ENCODE peak calls at places on chromosomes 16 and 17, in four cellular contexts. L is GM23338, E is neural progenitor cell, H is SK-N-SH. O is an unnamed sample.

GRCh38 chr16:86862596-86862995 is 284.2 kb downstream of the FOXL1 start:
- DNase-seq in H (no peak), L (no peak), E (no peak), O (no peak)

GRCh38 chr16:71542377-71542776 is 16.2 kb downstream of the CHST4 start:
- DNase-seq in E (peak; percentile 84), H (peak; percentile 44), L (peak; percentile 92), O (peak; percentile 90)

GRCh38 chr17:40301315-40301714 is 7.7 kb upstream of the RARA start:
- DNase-seq in E (no peak), L (peak; percentile 64), H (no peak), O (no peak)

GRCh38 chr17:59890720-59891119 is 2.0 kb downstream of the TUBD1 start:
- DNase-seq in E (no peak), L (no peak), H (no peak), O (no peak)

GRCh38 chr16:289395-289997 is 6.5 kb downstream of the PDIA2 start:
- DNase-seq in L (no peak), H (no peak), E (no peak), O (no peak)

GRCh38 chr17:17811381-17812210 is 25.2 kb downstream of the SREBF1 start:
- DNase-seq in L (no peak), H (no peak), E (peak; percentile 47), O (peak; percentile 54)

GRCh38 chr17:65926599-65926998 is 265.3 kb downstream of the CEP112 start:
- DNase-seq in E (no peak), H (no peak), L (no peak), O (no peak)

GRCh38 chr16:69195371-69196029 is 8.5 kb downstream of the SNTB2 start:
- DNase-seq in H (no peak), L (no peak), E (no peak), O (no peak)

GRCh38 chr17:82212331-82213250 is at the start of gene CCDC57:
- DNase-seq in L (peak; percentile 83), H (peak; percentile 99), E (peak; percentile 92), O (peak; percentile 93)

GRCh38 chr17:77145635-77146632 is 5.2 kb downstream of the SEC14L1 start:
- DNase-seq in H (peak; percentile 44), L (peak; percentile 65), E (no peak), O (no peak)

GRCh38 chr17:14068542-14069250 is 608 bp upstream of the COX10 start:
- DNase-seq in L (no peak), H (no peak), E (no peak), O (peak; percentile 47)

GRCh38 chr16:66479661-66480264 is 52.7 kb downstream of the BEAN1 start:
- DNase-seq in H (no peak), L (no peak), E (no peak), O (no peak)

GRCh38 chr17:55783684-55784245 is 32.9 kb downstream of the PCTP start:
- DNase-seq in E (no peak), L (no peak), H (peak; percentile 38), O (no peak)

GRCh38 chr16:81060576-81061306 is 16.3 kb downstream of the C16orf46 start:
- DNase-seq in H (no peak), E (no peak), L (peak; percentile 37), O (no peak)

DNA sequence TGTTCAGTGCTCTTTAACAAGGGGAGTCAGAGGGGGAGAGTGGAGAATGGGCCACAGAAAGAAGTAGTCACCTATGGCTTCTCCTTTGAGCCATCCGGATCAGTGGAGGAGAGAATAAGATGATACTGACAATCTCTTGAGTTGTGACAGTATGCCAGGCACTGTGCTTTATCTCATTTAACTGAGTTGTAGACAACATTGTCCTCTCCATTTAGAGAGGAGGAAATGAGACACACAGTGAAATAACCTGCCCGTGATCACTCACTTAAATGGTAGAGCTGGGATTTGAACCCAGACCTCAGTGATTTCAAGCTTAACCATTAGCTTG is 17.8 kb upstream of the EEF2K start:
- DNase-seq in H (no peak), L (no peak), E (no peak), O (no peak)
- H2AFZ ChIP-seq in H (no peak overlapping the region), L (no peak overlapping the region), E (no peak overlapping the region), O (no peak overlapping the region)

DNA sequence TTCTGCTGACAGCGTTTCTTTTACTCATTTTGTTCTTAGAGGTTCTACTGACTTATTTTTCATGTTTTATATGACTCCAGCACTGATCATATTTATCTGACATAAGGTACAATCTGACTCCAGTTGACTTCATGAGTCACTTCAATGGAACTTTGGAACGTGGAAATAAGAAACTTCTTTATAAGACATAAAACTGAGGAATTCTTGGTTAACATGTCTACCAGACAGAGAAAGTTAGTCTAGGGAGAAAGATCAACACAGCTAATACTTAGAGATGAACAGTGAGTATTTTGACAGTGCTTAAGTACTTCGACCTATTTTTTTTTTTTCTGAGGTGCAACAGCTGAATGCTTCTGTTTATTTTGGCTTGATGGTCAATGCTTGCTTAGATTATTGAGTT is 679.5 kb downstream of the KCNJ2 start:
- DNase-seq in L (no peak), E (no peak), H (no peak), O (no peak)
- H2AFZ ChIP-seq in L (no peak overlapping the region), E (no peak overlapping the region), H (no peak overlapping the region), O (no peak overlapping the region)

GRCh38 chr17:50905460-50905803 is 39.3 kb upstream of the TOB1 start:
- DNase-seq in H (peak; percentile 71), L (peak; percentile 51), E (no peak), O (no peak)

GRCh38 chr17:50903604-50904521 is 37.7 kb upstream of the TOB1 start:
- DNase-seq in L (no peak), E (no peak), H (no peak), O (peak; percentile 84)

GRCh38 chr17:50902768-50903353 is 36.7 kb upstream of the TOB1 start:
- DNase-seq in H (no peak), E (peak; percentile 91), L (no peak), O (no peak)

GRCh38 chr17:50906443-50906842 is 40.3 kb upstream of the TOB1 start:
- DNase-seq in H (no peak), E (no peak), L (no peak), O (no peak)

GRCh38 chr17:50904522-50905459 is 38.6 kb upstream of the TOB1 start:
- DNase-seq in E (peak; percentile 50), L (no peak), H (peak; percentile 90), O (no peak)
- H2AFZ ChIP-seq in E (peak overlapping the region; percentile 13), L (peak overlapping the region; percentile 91), H (peak overlapping the region; percentile 77), O (peak overlapping the region; percentile 62)

GRCh38 chr16:49664221-49665215 is 191.4 kb downstream of the ZNF423 start:
- DNase-seq in H (peak; percentile 92), E (no peak), L (no peak), O (no peak)
- H2AFZ ChIP-seq in H (no peak overlapping the region), E (no peak overlapping the region), L (no peak overlapping the region), O (no peak overlapping the region)

DNA sequence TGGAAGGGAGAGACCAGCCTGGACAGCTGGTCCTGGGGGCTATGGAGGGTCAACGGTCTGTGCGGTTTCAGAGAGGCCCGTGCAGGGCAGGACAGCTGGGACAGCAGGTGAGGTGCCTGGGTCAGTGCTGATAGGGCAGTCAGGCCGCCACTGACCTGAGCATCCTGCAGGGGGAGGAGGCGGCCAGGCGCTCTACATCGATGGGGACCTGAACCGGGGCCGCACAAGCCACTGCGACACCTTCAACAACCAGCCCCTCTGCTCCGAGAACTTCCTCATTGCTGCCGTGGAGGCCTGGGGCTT is 13.2 kb upstream of the ATP6V0C start:
- DNase-seq in E (peak; percentile 29), L (peak; percentile 48), H (peak; percentile 43), O (no peak)
- H2AFZ ChIP-seq in E (no peak overlapping the region), L (no peak overlapping the region), H (no peak overlapping the region), O (no peak overlapping the region)